ENCODE peak calls at places on chromosomes 5 and 9, in ten cellular contexts. Q, N, O, M, S, L, D, I, Y and A are unnamed samples.

GRCh38 chr5:55173696-55174101 is 722 bp upstream of the CDC20B start:
- DNase-seq in N (no peak), Y (no peak), L (no peak), Q (no peak), S (no peak), M (no peak), D (no peak), O (no peak), I (no peak), A (no peak)

GRCh38 chr9:133731876-133732321 is 6.3 kb downstream of the SARDH start:
- DNase-seq in O (peak; percentile 63), N (no peak), L (no peak), Q (no peak), Y (peak; percentile 45), D (peak; percentile 49), I (peak; percentile 81), M (peak; percentile 52), S (peak; percentile 67), A (no peak)

GRCh38 chr5:136169218-136169617 is 23.7 kb downstream of the SMIM32 start:
- DNase-seq in N (no peak), O (no peak), Y (no peak), S (no peak), I (no peak), D (no peak), M (no peak), L (no peak), Q (no peak), A (no peak)

GRCh38 chr9:16192403-16193017 is 639.7 kb downstream of the CCDC171 start:
- DNase-seq in L (no peak), N (no peak), Q (no peak), D (no peak), Y (peak; percentile 45), I (no peak), M (no peak), O (peak; percentile 22), S (no peak), A (no peak)

GRCh38 chr5:60163762-60164161 is 270.2 kb upstream of the PDE4D start:
- DNase-seq in D (no peak), I (no peak), M (no peak), S (no peak), N (no peak), Q (no peak), L (no peak), Y (no peak), O (no peak), A (no peak)

GRCh38 chr5:155591273-155591672 is 577.7 kb downstream of the KIF4B start:
- DNase-seq in O (no peak), S (no peak), I (no peak), M (no peak), Y (no peak), D (no peak), Q (no peak), L (no peak), N (no peak), A (no peak)

GRCh38 chr9:6015278-6016157 is at the start of gene RANBP6:
- DNase-seq in O (peak; percentile 86), M (peak; percentile 82), S (peak; percentile 97), L (peak; percentile 94), Q (peak; percentile 58), I (peak; percentile 93), N (peak; percentile 86), D (peak; percentile 52), Y (peak; percentile 77), A (no peak)

GRCh38 chr9:133854785-133855184 is 116.6 kb upstream of the SARDH start:
- DNase-seq in S (no peak), D (no peak), L (no peak), M (no peak), I (no peak), Y (no peak), N (no peak), Q (no peak), O (no peak), A (no peak)

GRCh38 chr5:115873392-115873791 is 31.7 kb downstream of the AP3S1 start:
- DNase-seq in D (no peak), L (no peak), S (no peak), M (no peak), O (no peak), Y (peak; percentile 86), I (no peak), Q (no peak), N (no peak), A (no peak)

GRCh38 chr5:134948929-134949328 is 18.8 kb upstream of the CATSPER3 start:
- DNase-seq in Y (peak; percentile 60), S (no peak), L (peak; percentile 15), M (peak; percentile 8), O (no peak), N (no peak), D (no peak), Q (no peak), I (peak; percentile 67), A (no peak)

GRCh38 chr5:35626108-35626507 is 8.4 kb downstream of the SPEF2 start:
- DNase-seq in O (no peak), L (no peak), Q (no peak), S (no peak), I (no peak), M (no peak), Y (no peak), N (no peak), D (no peak), A (no peak)

GRCh38 chr9:94697972-94698581 is 28.4 kb upstream of the AOPEP start:
- DNase-seq in O (no peak), D (no peak), S (no peak), I (peak; percentile 94), Q (no peak), M (no peak), Y (no peak), L (no peak), N (no peak), A (no peak)

GRCh38 chr9:78325343-78325742 is 28.4 kb downstream of the PSAT1 start:
- DNase-seq in O (no peak), D (no peak), Q (no peak), I (peak; percentile 71), M (no peak), Y (no peak), N (no peak), S (no peak), L (peak; percentile 17), A (no peak)

GRCh38 chr5:119271758-119272730 is 83.8 kb upstream of the TNFAIP8 start:
- DNase-seq in N (no peak), M (no peak), D (no peak), L (no peak), Q (no peak), I (no peak), S (no peak), O (no peak), Y (peak; percentile 62), A (no peak)

GRCh38 chr5:74673011-74673790 is 11.8 kb upstream of the HEXB start:
- DNase-seq in N (no peak), L (no peak), S (no peak), M (peak; percentile 41), Y (peak; percentile 59), D (peak; percentile 24), I (no peak), O (peak; percentile 50), Q (no peak), A (no peak)

GRCh38 chr9:114805670-114806551 is at the start of gene TNFSF15:
- DNase-seq in O (peak; percentile 40), N (no peak), D (no peak), M (no peak), Q (no peak), I (peak; percentile 90), Y (peak; percentile 43), S (peak; percentile 81), L (peak; percentile 54), A (no peak)

GRCh38 chr5:132221781-132222648 is 5.6 kb downstream of the P4HA2 start:
- DNase-seq in Y (no peak), N (no peak), M (no peak), D (no peak), Q (no peak), I (no peak), O (no peak), L (peak; percentile 42), S (no peak), A (no peak)

GRCh38 chr5:41065691-41066335 is 5.3 kb downstream of the MROH2B start:
- DNase-seq in M (no peak), D (no peak), N (no peak), I (no peak), Y (no peak), Q (no peak), O (no peak), S (no peak), L (no peak), A (no peak)

GRCh38 chr9:114310471-114311450 is 12.1 kb upstream of the ORM1 start:
- DNase-seq in N (no peak), O (no peak), S (peak; percentile 32), L (no peak), M (no peak), I (peak; percentile 19), D (no peak), Q (no peak), Y (no peak), A (no peak)

GRCh38 chr9:99154356-99154755 is 49.4 kb downstream of the TGFBR1 start:
- DNase-seq in I (no peak), S (no peak), D (no peak), N (no peak), O (no peak), Q (no peak), L (no peak), M (no peak), Y (no peak), A (no peak)

GRCh38 chr9:69572611-69573010 is 99.6 kb downstream of the APBA1 start:
- DNase-seq in O (no peak), D (no peak), Q (no peak), N (no peak), I (no peak), M (no peak), L (no peak), Y (no peak), S (no peak), A (no peak)

GRCh38 chr5:67605730-67606585 is 409.4 kb upstream of the CD180 start:
- DNase-seq in O (no peak), L (no peak), I (no peak), N (no peak), M (no peak), Q (no peak), Y (no peak), S (no peak), D (no peak), A (no peak)

GRCh38 chr9:99184073-99184426 is 37.7 kb downstream of the ALG2 start:
- DNase-seq in N (no peak), O (no peak), Y (no peak), M (no peak), L (no peak), I (no peak), S (peak; percentile 84), D (no peak), Q (no peak), A (no peak)

GRCh38 chr9:70120834-70121510 is 77.3 kb downstream of the MAMDC2 start:
- DNase-seq in Q (no peak), N (no peak), L (peak; percentile 37), S (no peak), I (peak; percentile 96), Y (peak; percentile 83), M (peak; percentile 53), O (peak; percentile 52), D (no peak), A (no peak)

GRCh38 chr9:89434636-89435314 is 63.1 kb downstream of the SEMA4D start:
- DNase-seq in Y (no peak), M (no peak), N (no peak), I (no peak), D (no peak), O (no peak), S (peak; percentile 41), Q (no peak), L (no peak), A (no peak)

GRCh38 chr5:1908931-1909330 is 26.2 kb upstream of the IRX4 start:
- DNase-seq in Q (no peak), I (no peak), N (no peak), M (no peak), O (no peak), D (no peak), Y (no peak), S (no peak), L (no peak), A (no peak)

GRCh38 chr9:117552811-117553210 is 138.0 kb upstream of the ASTN2 start:
- DNase-seq in L (no peak), O (no peak), S (no peak), N (no peak), Y (no peak), M (no peak), D (no peak), Q (no peak), I (no peak), A (no peak)

GRCh38 chr5:40464461-40464860 is 215.3 kb upstream of the PTGER4 start:
- DNase-seq in Y (peak; percentile 78), O (no peak), I (no peak), S (no peak), N (no peak), Q (no peak), D (no peak), L (no peak), M (no peak), A (no peak)